ENCODE peak calls at places on chromosome X, in nine cellular contexts. M, G, Z, L, T, W, R, H and V are unnamed samples.

GRCh38 chrX:130933358-130933757 is 30.3 kb upstream of the ENOX2 start:
- DNase-seq in R (no peak), G (no peak), L (no peak), W (no peak), M (no peak), T (no peak), Z (no peak), H (no peak), V (no peak)

GRCh38 chrX:40329616-40330015 is 231.9 kb upstream of the BCOR start:
- DNase-seq in Z (no peak), T (no peak), H (no peak), W (no peak), L (no peak), G (no peak), R (no peak), M (no peak), V (no peak)

GRCh38 chrX:30904632-30905031 is 15.6 kb upstream of the TAB3 start:
- DNase-seq in G (no peak), R (no peak), W (no peak), Z (no peak), T (no peak), L (no peak), M (no peak), H (no peak), V (no peak)

GRCh38 chrX:150766351-150767044 is 73.3 kb downstream of the MTMR1 start:
- DNase-seq in W (peak; percentile 20), H (no peak), R (no peak), G (no peak), M (no peak), L (no peak), Z (no peak), T (no peak), V (no peak)

GRCh38 chrX:10356979-10357378 is 200.2 kb downstream of the CLCN4 start:
- DNase-seq in R (no peak), T (no peak), H (no peak), G (no peak), M (no peak), W (no peak), Z (peak; percentile 58), L (no peak), V (no peak)

GRCh38 chrX:22015144-22015750 is 16.9 kb upstream of the PHEX start:
- DNase-seq in M (no peak), R (no peak), L (no peak), H (no peak), Z (no peak), W (no peak), G (no peak), T (no peak), V (no peak)

GRCh38 chrX:56783450-56783831 is 54.4 kb downstream of the NBDY start:
- DNase-seq in R (peak; percentile 90), H (peak; percentile 85), Z (peak; percentile 65), T (no peak), M (peak; percentile 91), L (no peak), G (peak; percentile 88), W (no peak), V (peak; percentile 82)

GRCh38 chrX:68942797-68943196 is 114.0 kb downstream of the EFNB1 start:
- DNase-seq in Z (no peak), L (no peak), G (no peak), H (no peak), T (no peak), M (peak; percentile 36), R (no peak), W (peak; percentile 1), V (no peak)

GRCh38 chrX:97743014-97743413 is 859.3 kb downstream of the RPA4 start:
- DNase-seq in G (peak; percentile 7), Z (no peak), L (no peak), R (no peak), T (no peak), M (no peak), H (no peak), W (no peak), V (no peak)

GRCh38 chrX:45889471-45889870 is 655.8 kb downstream of the ZNF674 start:
- DNase-seq in M (no peak), G (no peak), Z (peak; percentile 6), L (no peak), H (no peak), T (no peak), R (no peak), W (no peak), V (peak; percentile 26)

GRCh38 chrX:130130990-130131389 is 20.7 kb upstream of the ELF4 start:
- DNase-seq in T (no peak), Z (no peak), H (no peak), L (no peak), M (no peak), R (no peak), W (no peak), G (no peak), V (no peak)

GRCh38 chrX:17744896-17745523 is 7.7 kb downstream of the SCML1 start:
- DNase-seq in T (no peak), H (no peak), R (no peak), Z (no peak), M (no peak), L (no peak), G (no peak), W (no peak), V (no peak)

GRCh38 chrX:14027511-14028019 is 2.1 kb downstream of the GEMIN8 start:
- DNase-seq in L (no peak), W (peak; percentile 9), Z (peak; percentile 86), R (no peak), H (no peak), M (no peak), G (no peak), T (no peak), V (no peak)

GRCh38 chrX:12421918-12422317 is 283.6 kb downstream of the FRMPD4 start:
- DNase-seq in W (no peak), Z (peak; percentile 7), R (no peak), M (no peak), H (no peak), L (no peak), G (no peak), T (no peak), V (no peak)

GRCh38 chrX:72295745-72296144 is 10.0 kb downstream of the CITED1 start:
- DNase-seq in W (no peak), H (no peak), L (no peak), G (no peak), M (no peak), R (no peak), T (no peak), Z (no peak), V (no peak)

GRCh38 chrX:24890677-24891076 is 125.1 kb downstream of the ARX start:
- DNase-seq in Z (no peak), T (no peak), M (no peak), H (no peak), L (no peak), W (no peak), R (no peak), G (no peak), V (no peak)

DNA sequence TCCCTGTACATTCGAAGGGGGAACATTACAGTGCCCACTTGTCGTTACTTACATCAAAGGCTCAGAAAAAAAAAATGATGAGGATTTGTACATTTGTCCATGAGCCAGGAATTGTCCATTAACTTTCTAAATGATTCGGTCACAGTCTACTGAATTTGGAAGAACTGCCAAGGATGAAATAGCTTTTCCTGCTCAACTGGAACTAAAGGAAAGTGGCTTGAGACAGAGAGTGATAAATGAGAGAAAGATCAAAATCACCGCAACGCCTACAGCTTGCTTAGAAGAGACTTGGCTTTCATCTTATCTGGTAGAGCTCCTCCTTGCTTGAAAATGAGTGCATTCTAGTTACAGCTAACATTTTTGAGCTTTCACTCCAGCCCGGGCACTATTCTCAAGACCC is 55.4 kb upstream of the ADGRG2 start:
- DNase-seq in M (no peak), R (no peak), L (no peak), W (no peak), G (no peak), T (no peak), Z (no peak), H (no peak), V (no peak)
- TF ChIP-seq POLR2A in M (no peak), R (no peak), L (no peak), W (no peak), G (no peak), T (no peak), Z (no peak), H (no peak), V (no peak)

DNA sequence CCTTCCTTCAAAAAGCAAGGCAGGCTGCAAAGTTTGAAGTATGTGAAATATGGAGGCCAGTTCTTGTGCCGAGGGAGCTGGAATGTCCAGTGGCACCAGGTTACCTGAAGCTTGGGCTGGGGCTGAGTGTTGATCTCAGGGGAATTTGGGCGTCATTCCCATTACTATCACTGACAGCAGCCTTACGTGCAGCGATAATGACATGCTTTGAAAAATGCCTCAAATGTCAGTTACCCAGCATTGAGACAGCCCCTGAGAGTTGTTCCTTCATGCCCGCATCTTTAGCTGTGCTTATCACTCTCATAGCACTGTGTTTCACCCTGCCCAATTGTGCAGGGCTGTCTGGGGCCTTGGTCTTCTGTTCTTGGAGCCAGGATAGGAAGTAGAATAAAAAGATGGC is 27.4 kb downstream of the SLC16A2 start:
- DNase-seq in T (no peak), M (no peak), H (no peak), Z (no peak), R (no peak), L (no peak), W (no peak), G (no peak), V (no peak)
- H3K4me1 ChIP-seq in T (no peaks in the 10 kb centered on the region), M (no peaks in the 10 kb centered on the region), H (peaks cover 2% of the 10 kb centered on the region), Z (peaks cover 6% of the 10 kb centered on the region), R (no peaks in the 10 kb centered on the region), L (no peaks in the 10 kb centered on the region), W (no peaks in the 10 kb centered on the region), G (no peaks in the 10 kb centered on the region), V (no peaks in the 10 kb centered on the region)

DNA sequence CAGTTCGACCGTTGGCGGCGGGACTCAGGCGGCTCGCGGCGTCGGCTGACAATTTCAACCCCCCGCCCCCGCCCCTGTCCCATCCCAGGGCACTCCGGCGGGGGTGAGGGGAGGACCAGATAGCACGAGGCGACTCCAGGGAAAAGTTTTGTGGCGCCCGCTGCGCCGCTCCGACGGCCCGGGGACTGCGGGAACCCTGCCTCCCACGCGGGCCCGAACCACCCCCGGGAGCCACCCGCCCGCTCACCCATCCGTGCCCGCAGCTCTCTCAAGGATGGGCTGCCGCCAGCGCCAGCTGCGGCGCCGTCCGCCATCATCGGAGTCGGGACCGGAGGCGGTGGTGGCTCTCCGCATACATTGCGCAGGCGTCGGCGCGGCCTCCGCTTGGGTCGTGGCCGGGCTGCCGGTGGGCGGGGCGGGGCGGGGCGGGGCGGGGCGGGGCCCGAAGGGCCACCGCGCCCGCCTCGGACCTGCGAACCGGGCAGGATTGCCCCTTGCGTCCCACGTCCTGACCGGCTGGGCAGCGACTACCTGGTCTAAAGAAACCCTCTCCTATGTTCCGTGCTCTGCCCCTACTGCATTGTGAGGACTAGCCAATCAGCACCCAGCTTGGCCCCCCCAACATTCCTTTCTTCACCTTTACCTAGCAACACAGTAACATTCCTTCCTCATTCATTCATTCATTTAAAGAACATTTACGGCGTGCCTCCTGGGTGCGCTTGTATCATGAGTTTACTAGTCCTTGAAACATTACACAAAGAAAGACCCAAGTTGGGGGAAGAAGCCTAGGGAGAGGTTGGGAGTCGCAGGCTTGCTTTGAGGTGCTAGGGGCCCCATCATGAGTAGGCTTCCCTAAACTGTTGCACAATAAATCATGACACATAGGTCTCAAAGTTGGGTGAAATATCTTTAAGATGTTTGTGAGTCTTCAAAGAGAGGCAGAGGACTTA is at the start of gene MAP7D3:
- DNase-seq in G (peak; percentile 72), W (peak; percentile 88), H (no peak), M (peak; percentile 82), Z (peak; percentile 33), R (peak; percentile 71), T (no peak), L (peak; percentile 51), V (peak; percentile 65)
- TF ChIP-seq POLR2A in G (no peak), W (peak; percentile 69), H (no peak), M (peak; percentile 18), Z (peak; percentile 40), R (no peak), T (peak; percentile 52), L (no peak), V (peak; percentile 26)

GRCh38 chrX:42073468-42073867 is 150.1 kb upstream of the CASK start:
- DNase-seq in W (no peak), G (no peak), M (no peak), H (no peak), T (no peak), R (no peak), Z (no peak), L (no peak), V (no peak)
- H3K4me1 ChIP-seq in W (no peaks in the 10 kb centered on the region), G (no peaks in the 10 kb centered on the region), M (no peaks in the 10 kb centered on the region), H (no peaks in the 10 kb centered on the region), T (no peaks in the 10 kb centered on the region), R (no peaks in the 10 kb centered on the region), Z (peaks cover 3% of the 10 kb centered on the region), L (no peaks in the 10 kb centered on the region), V (no peaks in the 10 kb centered on the region)